ENCODE peak calls at places on chromosomes 11 and 22, in eight cellular contexts. W is astrocyte of the spinal cord; S is stimulated activated CD8-positive, alpha-beta memory T cell treated with anti-CD3 and anti-CD28 coated beads, Interleukin-15, amount 100 ng/mL, for 4 hours; T is nephron progenitor cell; D is stimulated activated effector memory CD8-positive, alpha-beta T cell treated with anti-CD3 and anti-CD28 coated beads, Interleukin-12 subunit alpha, Interleukin-12 subunit beta, amount 100 ng/mL, for 72 hours; L is DMS79; F is coronary artery; Q is NCI-H1694. R is an unnamed sample.

GRCh38 chr11:109249597-109249996 is 172.4 kb upstream of the C11orf87 start:
- DNase-seq in L (peak), Q (no peak), S (no peak), T (no peak), D (no peak), F (no peak), W (no peak), R (no peak)

GRCh38 chr11:101617735-101618332 is 34.0 kb upstream of the TRPC6 start:
- DNase-seq in D (no peak), S (no peak), T (peak), W (peak), L (no peak), F (no peak), Q (no peak), R (no peak)

GRCh38 chr11:117180020-117180419 is 1.5 kb downstream of the SIDT2 start:
- DNase-seq in F (no peak), T (no peak), S (no peak), L (no peak), D (no peak), Q (no peak), W (no peak), R (no peak)

GRCh38 chr11:16194566-16194965 is 161.8 kb downstream of the SOX6 start:
- DNase-seq in Q (no peak), T (no peak), L (no peak), S (no peak), D (no peak), W (peak), F (no peak), R (no peak)

GRCh38 chr22:20438066-20438677 is 547 bp upstream of the SCARF2 start:
- DNase-seq in L (no peak), T (no peak), Q (no peak), D (no peak), F (no peak), S (no peak), W (peak), R (no peak)

GRCh38 chr11:28139848-28140415 is 31.7 kb downstream of the METTL15 start:
- DNase-seq in W (no peak), D (no peak), Q (no peak), S (no peak), L (no peak), T (no peak), F (no peak), R (no peak)

GRCh38 chr11:46547579-46547978 is 46.2 kb downstream of the AMBRA1 start:
- DNase-seq in L (no peak), F (no peak), S (no peak), W (no peak), D (no peak), Q (no peak), T (no peak), R (no peak)

GRCh38 chr11:62431171-62431895 is 12.5 kb downstream of the SCGB1A1 start:
- DNase-seq in F (no peak), L (no peak), T (no peak), W (peak), D (no peak), Q (no peak), S (no peak), R (no peak)

GRCh38 chr22:19038728-19039447 is 83.3 kb downstream of the DGCR2 start:
- DNase-seq in L (no peak), T (no peak), Q (no peak), D (no peak), S (no peak), W (no peak), F (no peak), R (no peak)

GRCh38 chr22:37604875-37605274 is 3.8 kb upstream of the GGA1 start:
- DNase-seq in L (no peak), Q (no peak), W (no peak), F (no peak), S (no peak), T (no peak), D (no peak), R (no peak)

GRCh38 chr11:80365315-80365714 is 924.5 kb upstream of the TENM4 start:
- DNase-seq in S (no peak), Q (no peak), L (no peak), F (no peak), W (no peak), D (no peak), T (no peak), R (no peak)

GRCh38 chr11:24794064-24794463 is 297.2 kb downstream of the LUZP2 start:
- DNase-seq in W (no peak), D (no peak), L (no peak), Q (no peak), F (no peak), S (no peak), T (no peak), R (no peak)

GRCh38 chr11:2770556-2771301 is 70.9 kb upstream of the KCNQ1OT1 start:
- DNase-seq in F (peak), D (peak), W (no peak), T (no peak), L (no peak), S (no peak), Q (no peak), R (no peak)

GRCh38 chr11:7220636-7221035 is 31.1 kb upstream of the SYT9 start:
- DNase-seq in L (no peak), W (no peak), D (no peak), Q (no peak), F (no peak), T (no peak), S (no peak), R (no peak)

GRCh38 chr22:35611200-35611890 is 5.8 kb downstream of the MB start:
- DNase-seq in W (no peak), Q (no peak), F (no peak), L (no peak), T (no peak), S (no peak), D (no peak), R (no peak)

GRCh38 chr11:113859665-113860064 is 15.7 kb downstream of the USP28 start:
- DNase-seq in T (no peak), Q (no peak), D (no peak), F (no peak), W (no peak), L (no peak), S (no peak), R (no peak)

GRCh38 chr11:121152764-121153163 is 51.7 kb downstream of the TECTA start:
- DNase-seq in L (peak), T (no peak), W (no peak), F (no peak), D (no peak), Q (peak), S (no peak), R (no peak)

GRCh38 chr11:73784080-73784634 is 3.5 kb upstream of the MRPL48 start:
- DNase-seq in T (no peak), D (no peak), F (no peak), L (no peak), S (no peak), W (no peak), Q (no peak), R (no peak)

GRCh38 chr22:24434472-24435322 is 7.3 kb downstream of the ADORA2A start:
- DNase-seq in F (peak), S (peak), W (no peak), L (no peak), Q (no peak), D (peak), T (no peak), R (no peak)

GRCh38 chr22:45358127-45358526 is 48.4 kb downstream of the FAM118A start:
- DNase-seq in F (no peak), T (no peak), W (no peak), S (no peak), Q (no peak), D (no peak), L (no peak), R (no peak)

GRCh38 chr11:1817511-1817910 is 17.3 kb upstream of the SYT8 start:
- DNase-seq in T (no peak), W (no peak), L (no peak), F (no peak), D (no peak), S (no peak), Q (no peak), R (no peak)

GRCh38 chr11:134404485-134405341 is 7.3 kb downstream of the B3GAT1 start:
- DNase-seq in L (no peak), Q (no peak), D (no peak), F (no peak), T (no peak), W (no peak), S (no peak), R (no peak)

GRCh38 chr11:104435498-104435897 is 271.6 kb upstream of the PDGFD start:
- DNase-seq in W (no peak), S (no peak), Q (no peak), D (no peak), T (no peak), F (no peak), L (no peak), R (no peak)

GRCh38 chr11:56700242-56700918 is 1.5 kb downstream of the OR9G1 start:
- DNase-seq in Q (no peak), S (no peak), L (no peak), F (no peak), W (no peak), T (no peak), D (no peak), R (no peak)

GRCh38 chr11:63729326-63729725 is 39.2 kb downstream of the ZFTA start:
- DNase-seq in L (no peak), Q (no peak), W (no peak), T (no peak), S (no peak), D (no peak), F (no peak), R (no peak)

GRCh38 chr11:105132716-105133511 is 6.7 kb downstream of the CARD18 start:
- DNase-seq in T (no peak), S (no peak), D (no peak), Q (no peak), F (no peak), L (no peak), W (peak), R (no peak)

GRCh38 chr22:35023692-35024363 is 42.1 kb upstream of the ISX start:
- DNase-seq in Q (no peak), D (peak), S (no peak), T (peak), F (no peak), W (peak), L (no peak), R (peak)

GRCh38 chr11:2484576-2485125 is 39.8 kb downstream of the KCNQ1 start:
- DNase-seq in L (no peak), T (no peak), S (no peak), Q (no peak), W (no peak), F (peak), D (peak), R (no peak)

GRCh38 chr11:121350314-121351046 is 57.9 kb downstream of the SC5D start:
- DNase-seq in L (peak), F (no peak), S (no peak), W (no peak), Q (no peak), T (no peak), D (no peak), R (no peak)